ENCODE peak calls at places on chromosomes 16 and 17, in five cellular contexts. L, W, J, P and B are unnamed samples.
A peak's percentile ranks its signal among the peaks of the same experiment; 100 is the strongest.

GRCh38 chr17:39699818-39700147 is at the start of gene ERBB2:
- DNase-seq in J (peak; percentile 90), L (peak; percentile 73), W (peak; percentile 88), P (peak; percentile 75), B (no peak)

GRCh38 chr16:68520649-68521086 is 18.4 kb upstream of the ZFP90 start:
- DNase-seq in P (peak; percentile 83), W (peak; percentile 96), J (peak; percentile 97), L (peak; percentile 66), B (peak; percentile 83)

GRCh38 chr16:54816471-54816870 is 114.2 kb upstream of the IRX5 start:
- DNase-seq in W (no peak), P (no peak), L (no peak), J (no peak), B (no peak)

GRCh38 chr17:55432358-55433028 is 10.9 kb upstream of the MMD start:
- DNase-seq in W (no peak), L (no peak), J (no peak), P (peak; percentile 58), B (no peak)

GRCh38 chr16:53843084-53843483 is 139.1 kb downstream of the FTO start:
- DNase-seq in P (no peak), J (no peak), L (no peak), W (no peak), B (no peak)

GRCh38 chr16:17224859-17225258 is 245.9 kb downstream of the XYLT1 start:
- DNase-seq in J (no peak), W (no peak), L (peak; percentile 82), P (no peak), B (no peak)

GRCh38 chr17:35044181-35044580 is 19.3 kb downstream of the RFFL start:
- DNase-seq in J (no peak), P (no peak), L (no peak), W (no peak), B (no peak)

GRCh38 chr16:86951831-86952598 is 365.2 kb downstream of the C16orf95 start:
- DNase-seq in L (peak; percentile 99), J (peak; percentile 67), W (no peak), P (peak; percentile 96), B (no peak)

GRCh38 chr16:2149630-2150417 is 1.4 kb downstream of the RAB26 start:
- DNase-seq in L (no peak), J (peak; percentile 70), W (peak; percentile 73), P (no peak), B (no peak)

GRCh38 chr16:81920498-81920897 is 90.8 kb downstream of the SDR42E1 start:
- DNase-seq in L (no peak), W (no peak), P (no peak), J (no peak), B (no peak)

GRCh38 chr17:79988163-79988971 is 47.3 kb downstream of the TBC1D16 start:
- DNase-seq in W (no peak), P (peak; percentile 60), J (no peak), L (peak; percentile 89), B (no peak)

GRCh38 chr17:69066482-69066881 is 5.8 kb upstream of the ABCA9 start:
- DNase-seq in J (no peak), P (no peak), W (no peak), L (no peak), B (no peak)

GRCh38 chr16:8718753-8719386 is 44.5 kb downstream of the ABAT start:
- DNase-seq in L (no peak), P (no peak), J (no peak), W (no peak), B (no peak)

GRCh38 chr16:72099377-72099818 is 5.8 kb downstream of the DHX38 start:
- DNase-seq in P (peak; percentile 68), J (peak; percentile 82), W (peak; percentile 76), L (peak; percentile 49), B (peak; percentile 27)

GRCh38 chr17:57140321-57140720 is 55.3 kb downstream of the AKAP1 start:
- DNase-seq in J (no peak), L (no peak), W (no peak), P (no peak), B (no peak)

GRCh38 chr17:40520991-40521453 is 19.6 kb upstream of the TNS4 start:
- DNase-seq in J (no peak), W (no peak), P (no peak), L (no peak), B (no peak)

GRCh38 chr17:49567871-49568694 is 7.6 kb upstream of the NXPH3 start:
- DNase-seq in P (peak; percentile 79), J (peak; percentile 82), L (peak; percentile 66), W (peak; percentile 94), B (peak; percentile 79)

GRCh38 chr16:69610356-69610755 is 44.6 kb downstream of the NFAT5 start:
- DNase-seq in J (peak; percentile 63), P (no peak), L (no peak), W (no peak), B (peak; percentile 35)

GRCh38 chr17:78132086-78132676 is 1.6 kb downstream of the TMC8 start:
- DNase-seq in L (no peak), J (peak; percentile 67), W (peak; percentile 80), P (no peak), B (no peak)

GRCh38 chr16:35173295-35173694 is 1713.9 kb downstream of the TP53TG3F start:
- DNase-seq in L (no peak), W (no peak), J (no peak), P (no peak), B (no peak)

GRCh38 chr16:87853411-87854052 is 15.8 kb downstream of the SLC7A5 start:
- DNase-seq in J (peak; percentile 96), W (peak; percentile 88), P (peak; percentile 94), L (peak; percentile 90), B (peak; percentile 61)

GRCh38 chr17:49000943-49001342 is 3.8 kb downstream of the IGF2BP1 start:
- DNase-seq in P (no peak), L (peak; percentile 81), J (no peak), W (no peak), B (no peak)

GRCh38 chr17:45740553-45741330 is 43.4 kb upstream of the CRHR1 start:
- DNase-seq in J (peak; percentile 96), P (peak; percentile 38), L (peak; percentile 13), W (peak; percentile 99), B (peak; percentile 87)

GRCh38 chr17:15263206-15263579 is 1.9 kb downstream of the PMP22 start:
- DNase-seq in W (no peak), P (peak; percentile 80), L (peak; percentile 73), J (peak; percentile 76), B (peak; percentile 33)

DNA sequence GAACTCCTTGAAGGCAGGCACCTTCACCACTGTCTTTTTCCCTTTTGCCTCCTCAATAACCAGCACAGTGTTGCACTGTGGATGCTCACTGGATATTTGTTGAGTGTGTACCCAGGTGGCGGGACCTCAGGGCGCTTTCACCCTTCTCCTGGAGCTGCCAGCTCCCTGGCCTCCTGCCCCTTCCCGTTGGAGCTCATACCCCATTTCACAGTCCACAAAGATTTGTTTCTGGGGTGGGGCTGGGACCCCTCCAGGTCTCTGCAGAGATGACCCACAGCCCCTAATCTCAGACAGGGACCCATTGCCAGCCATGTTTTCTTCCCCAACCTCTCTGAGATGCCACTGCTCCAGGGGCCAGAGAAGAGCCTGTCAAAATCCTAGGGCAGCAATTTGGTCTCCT is 12.4 kb downstream of the ALOX12B start:
- DNase-seq in W (no peak), P (no peak), J (no peak), L (no peak), B (no peak)
- H2BK120ac ChIP-seq in W (no peak overlapping the region), P (no peak overlapping the region), J (no peak overlapping the region), L (no peak overlapping the region), B (no peak overlapping the region)

GRCh38 chr17:28253663-28254062 is 65.3 kb upstream of the TMEM97 start:
- DNase-seq in J (no peak), L (no peak), W (no peak), P (no peak), B (no peak)

GRCh38 chr17:28256881-28257280 is 62.1 kb upstream of the TMEM97 start:
- DNase-seq in J (no peak), W (no peak), P (no peak), L (no peak), B (no peak)

GRCh38 chr17:28256370-28256769 is 62.6 kb upstream of the TMEM97 start:
- DNase-seq in P (no peak), W (no peak), J (no peak), L (no peak), B (no peak)

GRCh38 chr17:28258347-28258887 is 60.6 kb upstream of the TMEM97 start:
- DNase-seq in P (no peak), L (no peak), W (no peak), J (no peak), B (no peak)

DNA sequence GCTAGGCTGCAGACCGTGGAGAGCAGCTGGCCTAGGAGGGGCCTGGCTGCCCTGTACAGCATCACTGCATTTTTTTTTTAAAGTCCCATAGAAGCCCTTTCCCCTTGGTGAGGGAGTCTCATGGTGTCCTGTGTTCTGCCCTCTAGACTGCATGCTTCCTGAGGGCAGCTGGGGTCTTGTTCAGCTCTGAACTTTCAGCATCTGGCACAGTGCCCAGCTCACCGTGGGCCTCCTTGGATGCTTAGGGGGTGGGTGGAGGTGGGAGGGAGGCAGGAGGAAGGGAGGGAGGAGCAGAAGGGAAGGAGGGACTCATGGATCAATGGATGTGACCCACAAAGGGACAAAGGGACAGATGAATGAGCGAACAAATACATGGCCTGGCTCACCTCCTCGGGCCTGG is 63.4 kb upstream of the TMEM97 start:
- DNase-seq in L (no peak), P (no peak), W (no peak), J (no peak), B (no peak)
- H2BK120ac ChIP-seq in L (no peak overlapping the region), P (no peak overlapping the region), W (no peak overlapping the region), J (no peak overlapping the region), B (no peak overlapping the region)

GRCh38 chr17:73288534-73289302 is 23.1 kb downstream of the CDC42EP4 start:
- DNase-seq in P (no peak), J (no peak), L (no peak), W (no peak), B (no peak)

GRCh38 chr17:73289549-73290254 is 22.1 kb downstream of the CDC42EP4 start:
- DNase-seq in P (no peak), J (no peak), L (no peak), W (no peak), B (no peak)

GRCh38 chr17:73292031-73292531 is 19.7 kb downstream of the CDC42EP4 start:
- DNase-seq in P (peak; percentile 86), J (no peak), W (peak; percentile 25), L (peak; percentile 83), B (no peak)

GRCh38 chr17:73291260-73291801 is 20.5 kb downstream of the CDC42EP4 start:
- DNase-seq in W (peak; percentile 25), J (no peak), L (peak; percentile 86), P (peak; percentile 87), B (no peak)

DNA sequence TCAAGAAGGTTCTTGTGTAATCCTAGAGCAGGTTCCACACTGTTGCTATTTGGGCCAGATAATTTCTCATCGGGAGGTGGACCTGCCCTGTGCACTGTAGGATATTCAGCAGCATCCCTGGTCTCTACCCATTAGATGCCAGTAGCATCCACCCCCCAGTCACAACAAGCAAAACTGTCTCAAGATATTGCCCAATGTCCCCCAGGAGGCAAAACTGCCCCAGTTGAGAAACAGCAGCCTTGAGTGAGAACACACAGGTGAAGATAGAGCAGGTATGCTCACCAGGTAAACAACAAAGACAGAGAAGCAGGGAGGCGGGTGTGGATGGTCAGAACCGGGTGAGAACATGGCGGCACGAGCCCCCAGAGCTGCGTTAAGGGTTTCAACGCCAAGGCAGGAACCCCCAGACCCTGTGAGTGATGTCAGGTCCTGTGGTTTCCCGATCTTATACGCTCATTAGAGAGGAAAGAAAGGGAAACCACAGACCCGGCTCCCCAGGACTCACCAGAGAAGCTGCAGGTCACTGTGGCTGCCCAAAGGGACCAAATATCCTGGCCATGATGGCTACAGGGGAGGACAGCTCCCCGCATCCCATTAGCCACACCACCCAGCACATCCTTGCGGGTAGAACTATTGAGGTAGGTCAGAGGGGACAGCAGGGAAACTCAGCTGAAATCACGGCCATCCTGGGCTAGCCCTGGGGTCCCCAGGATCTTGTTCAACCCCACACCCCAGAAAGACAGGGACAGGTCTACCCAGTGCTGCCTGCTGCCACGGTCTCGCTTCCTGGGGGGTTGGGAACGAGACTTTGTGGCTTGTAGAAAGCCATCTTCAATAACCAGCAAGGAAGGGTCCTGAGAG is 21.2 kb downstream of the CDC42EP4 start:
- DNase-seq in L (no peak), W (peak; percentile 27), J (no peak), P (no peak), B (no peak)
- H2BK120ac ChIP-seq in L (peak overlapping the region; percentile 78), W (no peak overlapping the region), J (no peak overlapping the region), P (no peak overlapping the region), B (no peak overlapping the region)

GRCh38 chr16:31130336-31130812 is 5.2 kb downstream of the PRSS8 start:
- DNase-seq in J (no peak), W (no peak), P (no peak), L (no peak), B (no peak)
- H2BK120ac ChIP-seq in J (no peak overlapping the region), W (no peak overlapping the region), P (no peak overlapping the region), L (no peak overlapping the region), B (no peak overlapping the region)